ENCODE peak calls at places on chromosomes 7 and 10, in four cellular contexts. One of them, this sample, is unnamed. For H3K4me1, the result is how much of the 10 kb centered on the place peaks cover.

GRCh38 chr10:71616817-71617654 is 102.5 kb downstream of the C10orf105 start:
- DNase-seq in adrenal gland: no peak
- DNase-seq in gastrocnemius medialis: no peak
- DNase-seq in CD8-positive, alpha-beta T cell: no peak
- DNase-seq in this sample: no peak

GRCh38 chr7:4883352-4884144 is at the start of gene RADIL:
- DNase-seq in adrenal gland: peak
- DNase-seq in gastrocnemius medialis: peak
- DNase-seq in CD8-positive, alpha-beta T cell: peak
- DNase-seq in this sample: peak

GRCh38 chr7:19681596-19681995 is 27.2 kb downstream of the POLR1F start:
- DNase-seq in adrenal gland: no peak
- DNase-seq in gastrocnemius medialis: no peak
- DNase-seq in CD8-positive, alpha-beta T cell: no peak
- DNase-seq in this sample: no peak

GRCh38 chr7:47516985-47517590 is 64.8 kb downstream of the TNS3 start:
- DNase-seq in adrenal gland: no peak
- DNase-seq in gastrocnemius medialis: no peak
- DNase-seq in CD8-positive, alpha-beta T cell: no peak
- DNase-seq in this sample: no peak

GRCh38 chr10:63114031-63114814 is 18.9 kb upstream of the NRBF2 start:
- DNase-seq in adrenal gland: peak
- DNase-seq in gastrocnemius medialis: peak
- DNase-seq in CD8-positive, alpha-beta T cell: no peak
- DNase-seq in this sample: peak

GRCh38 chr10:126975221-126975620 is 70.0 kb downstream of the DOCK1 start:
- DNase-seq in adrenal gland: no peak
- DNase-seq in gastrocnemius medialis: no peak
- DNase-seq in CD8-positive, alpha-beta T cell: no peak
- DNase-seq in this sample: no peak

GRCh38 chr10:110649652-110650264 is 5.6 kb downstream of the RBM20 start:
- DNase-seq in adrenal gland: no peak
- DNase-seq in gastrocnemius medialis: no peak
- DNase-seq in CD8-positive, alpha-beta T cell: no peak
- DNase-seq in this sample: no peak

GRCh38 chr10:5752301-5752871 is 60.8 kb downstream of the GDI2 start:
- DNase-seq in adrenal gland: no peak
- DNase-seq in gastrocnemius medialis: peak
- DNase-seq in CD8-positive, alpha-beta T cell: no peak
- DNase-seq in this sample: no peak

GRCh38 chr7:9201928-9202327 is 768.5 kb downstream of the NXPH1 start:
- DNase-seq in adrenal gland: no peak
- DNase-seq in gastrocnemius medialis: no peak
- DNase-seq in CD8-positive, alpha-beta T cell: no peak
- DNase-seq in this sample: no peak

GRCh38 chr10:115653473-115653872 is 560.3 kb downstream of the ATRNL1 start:
- DNase-seq in adrenal gland: no peak
- DNase-seq in gastrocnemius medialis: no peak
- DNase-seq in CD8-positive, alpha-beta T cell: no peak
- DNase-seq in this sample: no peak

GRCh38 chr10:110203500-110204455 is 3.6 kb upstream of the MXI1 start:
- DNase-seq in adrenal gland: no peak
- DNase-seq in gastrocnemius medialis: no peak
- DNase-seq in CD8-positive, alpha-beta T cell: no peak
- DNase-seq in this sample: no peak

GRCh38 chr7:32094516-32094915 is 24.3 kb upstream of the PDE1C start:
- DNase-seq in adrenal gland: no peak
- DNase-seq in gastrocnemius medialis: no peak
- DNase-seq in CD8-positive, alpha-beta T cell: no peak
- DNase-seq in this sample: no peak

GRCh38 chr7:1692500-1693418 is 22.7 kb downstream of the ELFN1 start:
- DNase-seq in adrenal gland: no peak
- DNase-seq in gastrocnemius medialis: no peak
- DNase-seq in CD8-positive, alpha-beta T cell: no peak
- DNase-seq in this sample: no peak

GRCh38 chr10:79222186-79222585 is 125.1 kb upstream of the PPIF start:
- DNase-seq in adrenal gland: peak
- DNase-seq in gastrocnemius medialis: no peak
- DNase-seq in CD8-positive, alpha-beta T cell: no peak
- DNase-seq in this sample: no peak

GRCh38 chr7:73521636-73522080 is 435 bp downstream of the BAZ1B start:
- DNase-seq in adrenal gland: peak
- DNase-seq in gastrocnemius medialis: peak
- DNase-seq in CD8-positive, alpha-beta T cell: no peak
- DNase-seq in this sample: no peak

GRCh38 chr10:45063605-45064231 is 63.0 kb downstream of the ZNF22 start:
- DNase-seq in adrenal gland: no peak
- DNase-seq in gastrocnemius medialis: no peak
- DNase-seq in CD8-positive, alpha-beta T cell: no peak
- DNase-seq in this sample: no peak

GRCh38 chr7:25831901-25832411 is 320.0 kb upstream of the NFE2L3 start:
- DNase-seq in adrenal gland: no peak
- DNase-seq in gastrocnemius medialis: no peak
- DNase-seq in CD8-positive, alpha-beta T cell: no peak
- DNase-seq in this sample: no peak
- H3K4me1 ChIP-seq in adrenal gland: under half
- H3K4me1 ChIP-seq in gastrocnemius medialis: under half
- H3K4me1 ChIP-seq in CD8-positive, alpha-beta T cell: under half
- H3K4me1 ChIP-seq in this sample: under half

DNA sequence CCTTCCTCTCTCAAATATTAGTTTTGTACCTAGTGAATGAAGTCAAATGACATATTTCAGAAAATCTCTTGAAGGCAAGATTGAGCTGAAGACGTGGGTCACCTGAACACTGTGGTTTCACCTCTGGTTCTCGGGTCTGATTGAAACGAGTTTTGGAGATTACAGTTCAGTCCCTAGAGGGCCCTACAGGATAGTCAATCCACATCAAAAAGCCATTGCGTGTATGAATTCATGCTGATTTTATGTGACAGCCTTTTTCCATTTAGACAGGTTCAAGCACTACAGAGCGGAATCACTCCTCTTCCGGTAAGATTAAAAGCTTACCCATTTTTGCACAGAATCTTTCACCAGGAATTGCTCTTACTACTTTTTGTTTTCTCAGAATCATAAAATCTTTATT is 62.2 kb downstream of the VIM start:
- DNase-seq in adrenal gland: no peak
- DNase-seq in gastrocnemius medialis: no peak
- DNase-seq in CD8-positive, alpha-beta T cell: no peak
- DNase-seq in this sample: peak
- TF ChIP-seq CTCF in adrenal gland: peak
- TF ChIP-seq CTCF in gastrocnemius medialis: no peak
- TF ChIP-seq CTCF in CD8-positive, alpha-beta T cell: no peak
- TF ChIP-seq CTCF in this sample: peak

DNA sequence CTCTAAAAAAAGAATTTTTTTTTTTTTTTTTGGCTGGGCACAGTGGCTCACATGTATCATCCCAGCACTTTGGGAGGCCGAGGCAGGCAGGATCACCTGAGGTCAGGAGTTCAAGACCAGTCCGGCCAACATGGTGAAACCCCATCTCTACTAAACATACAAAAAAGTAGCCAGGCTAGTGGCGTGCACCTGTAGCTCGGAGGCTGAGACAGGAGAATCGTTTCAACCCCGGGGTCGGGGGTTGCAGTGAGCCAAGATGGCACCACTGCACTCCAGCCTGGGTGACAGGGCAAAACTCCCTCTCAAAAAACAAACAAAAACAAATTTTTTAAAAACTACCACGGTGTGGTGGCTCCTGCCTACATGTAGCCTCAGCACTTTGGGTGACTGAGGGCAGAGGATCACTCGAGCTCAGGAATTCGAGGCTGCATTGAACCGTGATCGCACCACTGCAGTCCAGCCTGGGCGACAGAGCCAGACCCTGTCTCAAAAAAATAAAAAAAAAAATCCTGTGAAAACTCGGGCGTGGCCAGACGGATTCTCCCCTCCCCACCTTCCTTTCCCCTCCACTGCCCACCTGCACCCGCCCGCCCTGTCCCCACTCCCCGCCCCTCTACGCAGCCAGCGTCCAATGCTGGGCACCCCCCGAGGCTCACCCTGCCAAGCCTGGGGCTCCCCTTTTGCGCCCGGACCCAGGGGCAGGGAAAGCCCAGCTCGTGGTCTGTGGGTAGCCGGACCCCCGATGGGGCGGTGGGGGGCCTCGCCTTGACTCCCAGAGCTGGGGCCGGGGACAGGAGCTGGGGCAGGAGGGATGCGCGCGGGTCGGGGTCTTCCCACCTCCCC is 678 bp upstream of the ORAI2 start:
- DNase-seq in adrenal gland: no peak
- DNase-seq in gastrocnemius medialis: no peak
- DNase-seq in CD8-positive, alpha-beta T cell: no peak
- DNase-seq in this sample: no peak
- H3K4me3 ChIP-seq in adrenal gland: no peak
- H3K4me3 ChIP-seq in gastrocnemius medialis: peak
- H3K4me3 ChIP-seq in CD8-positive, alpha-beta T cell: peak
- H3K4me3 ChIP-seq in this sample: peak

GRCh38 chr7:68839014-68839413 is 759.3 kb upstream of the AUTS2 start:
- DNase-seq in adrenal gland: no peak
- DNase-seq in gastrocnemius medialis: no peak
- DNase-seq in CD8-positive, alpha-beta T cell: no peak
- DNase-seq in this sample: no peak

GRCh38 chr7:68846926-68847325 is 751.3 kb upstream of the AUTS2 start:
- DNase-seq in adrenal gland: no peak
- DNase-seq in gastrocnemius medialis: no peak
- DNase-seq in CD8-positive, alpha-beta T cell: no peak
- DNase-seq in this sample: no peak

GRCh38 chr7:68841004-68841403 is 757.3 kb upstream of the AUTS2 start:
- DNase-seq in adrenal gland: no peak
- DNase-seq in gastrocnemius medialis: no peak
- DNase-seq in CD8-positive, alpha-beta T cell: no peak
- DNase-seq in this sample: no peak
- H3K4me1 ChIP-seq in adrenal gland: under half
- H3K4me1 ChIP-seq in gastrocnemius medialis: under half
- H3K4me1 ChIP-seq in CD8-positive, alpha-beta T cell: under half
- H3K4me1 ChIP-seq in this sample: under half